ENCODE peak calls at places on chromosomes 6 and 20, in seven cellular contexts. K, D, G, R, Q, I and A are unnamed samples.

GRCh38 chr20:1373614-1374013 is 19.2 kb downstream of the FKBP1A start:
- DNase-seq in K (no peak), D (no peak), G (no peak), R (no peak), Q (no peak), I (no peak), A (no peak)

GRCh38 chr6:140855520-140855919 is 1277.2 kb upstream of the GJE1 start:
- DNase-seq in K (no peak), D (no peak), G (no peak), R (no peak), Q (no peak), I (no peak), A (no peak)

GRCh38 chr20:9166153-9166780 is 97.4 kb downstream of the PLCB4 start:
- DNase-seq in K (no peak), D (no peak), G (no peak), R (no peak), Q (no peak), I (no peak), A (no peak)

GRCh38 chr6:112475083-112475482 is 128.0 kb downstream of the RFPL4B start:
- DNase-seq in K (no peak), D (no peak), G (no peak), R (no peak), Q (no peak), I (no peak), A (no peak)

GRCh38 chr6:27568226-27568889 is 95.5 kb upstream of the ZNF184 start:
- DNase-seq in K (no peak), D (no peak), G (no peak), R (no peak), Q (peak; percentile 28), I (no peak), A (no peak)

GRCh38 chr6:113853252-113853651 is 3.9 kb upstream of the MARCKS start:
- DNase-seq in K (no peak), D (no peak), G (no peak), R (no peak), Q (no peak), I (no peak), A (no peak)

GRCh38 chr6:157272866-157273755 is 50.2 kb downstream of the TMEM242 start:
- DNase-seq in K (no peak), D (no peak), G (no peak), R (peak; percentile 54), Q (peak; percentile 48), I (no peak), A (no peak)

GRCh38 chr6:79713701-79714322 is 82.7 kb downstream of the SH3BGRL2 start:
- DNase-seq in K (peak; percentile 47), D (peak; percentile 53), G (no peak), R (peak; percentile 50), Q (peak; percentile 54), I (no peak), A (no peak)

GRCh38 chr6:106109043-106109442 is 22.9 kb downstream of the PRDM1 start:
- DNase-seq in K (no peak), D (no peak), G (no peak), R (no peak), Q (no peak), I (no peak), A (no peak)

GRCh38 chr6:32883789-32884188 is 29.8 kb downstream of the PSMB9 start:
- DNase-seq in K (no peak), D (no peak), G (no peak), R (no peak), Q (no peak), I (no peak), A (no peak)

GRCh38 chr20:53779822-53780221 is 186.2 kb upstream of the ZNF217 start:
- DNase-seq in K (no peak), D (no peak), G (no peak), R (no peak), Q (no peak), I (no peak), A (no peak)

GRCh38 chr20:43193443-43193842 is 3.7 kb upstream of the PTPRT start:
- DNase-seq in K (no peak), D (no peak), G (no peak), R (no peak), Q (no peak), I (no peak), A (no peak)

GRCh38 chr6:32876603-32877002 is 22.6 kb downstream of the PSMB9 start:
- DNase-seq in K (no peak), D (no peak), G (no peak), R (no peak), Q (no peak), I (no peak), A (no peak)

GRCh38 chr6:25942561-25943147 is 12.2 kb upstream of the SLC17A2 start:
- DNase-seq in K (peak; percentile 48), D (peak; percentile 25), G (no peak), R (peak; percentile 33), Q (peak; percentile 76), I (no peak), A (peak; percentile 23)

GRCh38 chr6:18501313-18502013 is 114.3 kb downstream of the RNF144B start:
- DNase-seq in K (no peak), D (no peak), G (no peak), R (no peak), Q (no peak), I (no peak), A (no peak)

GRCh38 chr6:41735427-41736206 is at the start of gene TFEB:
- DNase-seq in K (peak; percentile 73), D (peak; percentile 96), G (no peak), R (peak; percentile 97), Q (peak; percentile 90), I (no peak), A (peak; percentile 93)

GRCh38 chr6:33607784-33608161 is 13.3 kb upstream of the ITPR3 start:
- DNase-seq in K (peak; percentile 37), D (peak; percentile 43), G (no peak), R (no peak), Q (peak; percentile 79), I (no peak), A (no peak)

GRCh38 chr6:69022991-69023390 is 387.9 kb downstream of the ADGRB3 start:
- DNase-seq in K (no peak), D (no peak), G (no peak), R (no peak), Q (no peak), I (no peak), A (no peak)

GRCh38 chr6:20680697-20681165 is 146.5 kb downstream of the CDKAL1 start:
- DNase-seq in K (no peak), D (no peak), G (no peak), R (no peak), Q (no peak), I (no peak), A (no peak)

GRCh38 chr6:24709014-24709711 is 9.8 kb downstream of the C6orf62 start:
- DNase-seq in K (no peak), D (no peak), G (no peak), R (no peak), Q (no peak), I (no peak), A (no peak)

GRCh38 chr6:2245954-2246863 is 804 bp upstream of the GMDS start:
- DNase-seq in K (peak; percentile 51), D (peak; percentile 32), G (no peak), R (peak; percentile 68), Q (peak; percentile 93), I (no peak), A (peak; percentile 91)
- TF ChIP-seq JUND in K (peak; percentile 51), D (no peak), G (peak; percentile 43), R (peak; percentile 88), Q (peak; percentile 94), I (no peak), A (peak; percentile 30)

DNA sequence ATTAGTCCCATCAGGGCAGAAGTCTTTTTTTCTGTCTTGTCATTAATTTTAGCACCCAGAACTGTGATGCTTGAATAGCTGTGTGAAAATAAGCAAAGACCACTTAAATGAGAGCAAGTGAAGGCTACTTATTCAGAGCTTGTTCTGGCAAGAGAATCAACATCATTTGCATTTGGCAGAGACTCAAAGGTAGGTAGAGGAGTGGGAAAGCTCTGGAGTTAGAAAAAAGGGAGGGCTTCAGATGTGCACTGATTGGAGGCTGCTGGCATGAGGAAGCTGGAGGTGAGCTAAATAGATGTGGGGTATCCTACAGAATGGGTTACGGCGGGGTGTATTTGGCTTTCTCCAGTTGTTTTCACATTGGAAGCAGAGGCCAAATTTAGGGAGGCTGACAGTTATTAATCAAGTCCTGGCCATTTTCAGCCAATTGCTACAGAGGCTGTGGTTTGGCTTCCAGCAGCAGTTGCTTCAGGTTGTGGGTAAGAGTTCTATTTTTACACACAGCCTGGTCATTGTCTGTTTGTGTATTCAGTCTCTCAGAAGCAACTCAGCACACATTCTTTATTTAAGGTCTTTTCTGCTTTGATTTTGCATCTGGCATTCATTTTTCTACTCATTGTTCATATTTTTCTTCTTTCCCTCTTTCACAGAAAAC is 254.4 kb downstream of the BTBD3 start:
- DNase-seq in K (no peak), D (no peak), G (no peak), R (no peak), Q (no peak), I (no peak), A (no peak)
- TF ChIP-seq JUND in K (no peak), D (no peak), G (no peak), R (no peak), Q (no peak), I (no peak), A (no peak)

GRCh38 chr6:108581932-108582500 is 21.3 kb downstream of the FOXO3 start:
- DNase-seq in K (no peak), D (peak; percentile 31), G (no peak), R (no peak), Q (no peak), I (no peak), A (no peak)

GRCh38 chr6:108578595-108579038 is 17.9 kb downstream of the FOXO3 start:
- DNase-seq in K (no peak), D (no peak), G (no peak), R (peak; percentile 84), Q (no peak), I (no peak), A (no peak)

GRCh38 chr6:108582618-108583017 is 21.9 kb downstream of the FOXO3 start:
- DNase-seq in K (no peak), D (no peak), G (no peak), R (no peak), Q (no peak), I (no peak), A (no peak)

GRCh38 chr6:108580645-108581044 is 19.9 kb downstream of the FOXO3 start:
- DNase-seq in K (no peak), D (no peak), G (no peak), R (no peak), Q (no peak), I (no peak), A (no peak)

GRCh38 chr6:108581237-108581931 is 20.7 kb downstream of the FOXO3 start:
- DNase-seq in K (no peak), D (peak; percentile 55), G (no peak), R (no peak), Q (no peak), I (no peak), A (no peak)
- TF ChIP-seq JUND in K (no peak), D (peak; percentile 82), G (no peak), R (no peak), Q (no peak), I (no peak), A (no peak)

GRCh38 chr20:37994512-37994911 is 38.7 kb downstream of the TTI1 start:
- DNase-seq in K (no peak), D (no peak), G (no peak), R (no peak), Q (peak; percentile 43), I (no peak), A (no peak)
- TF ChIP-seq JUND in K (no peak), D (no peak), G (no peak), R (no peak), Q (no peak), I (no peak), A (no peak)